ENCODE peak calls at places on chromosome 12, in seven cellular contexts. One of them, this sample, is unnamed.

GRCh38 chr12:123076604-123077297 is 74.1 kb downstream of the PITPNM2 start:
- DNase-seq in CD8-positive, alpha-beta memory T cell: peak; percentile 19
- DNase-seq in brain microvascular endothelial cell: peak; percentile 6
- DNase-seq in testis: no peak
- DNase-seq in body of pancreas: no peak
- DNase-seq in left ventricle myocardium inferior: no peak
- DNase-seq in CD8-positive, alpha-beta T cell: peak; percentile 57
- DNase-seq in this sample: peak; percentile 25

GRCh38 chr12:62793256-62794217 is 141.4 kb downstream of the PPM1H start:
- DNase-seq in CD8-positive, alpha-beta T cell: peak; percentile 85
- DNase-seq in testis: peak; percentile 94
- DNase-seq in body of pancreas: peak; percentile 83
- DNase-seq in left ventricle myocardium inferior: peak; percentile 86
- DNase-seq in CD8-positive, alpha-beta memory T cell: peak; percentile 58
- DNase-seq in brain microvascular endothelial cell: peak; percentile 90
- DNase-seq in this sample: peak; percentile 57

GRCh38 chr12:57735952-57736742 is 2.4 kb downstream of the AGAP2 start:
- DNase-seq in CD8-positive, alpha-beta memory T cell: no peak
- DNase-seq in brain microvascular endothelial cell: no peak
- DNase-seq in left ventricle myocardium inferior: peak; percentile 58
- DNase-seq in testis: no peak
- DNase-seq in body of pancreas: no peak
- DNase-seq in CD8-positive, alpha-beta T cell: no peak
- DNase-seq in this sample: no peak

GRCh38 chr12:52391618-52392002 is 6.2 kb upstream of the KRT84 start:
- DNase-seq in CD8-positive, alpha-beta T cell: no peak
- DNase-seq in CD8-positive, alpha-beta memory T cell: no peak
- DNase-seq in brain microvascular endothelial cell: no peak
- DNase-seq in body of pancreas: peak; percentile 63
- DNase-seq in testis: peak; percentile 57
- DNase-seq in left ventricle myocardium inferior: peak; percentile 78
- DNase-seq in this sample: no peak

GRCh38 chr12:46208370-46208769 is 60.5 kb downstream of the SLC38A1 start:
- DNase-seq in CD8-positive, alpha-beta memory T cell: no peak
- DNase-seq in body of pancreas: no peak
- DNase-seq in left ventricle myocardium inferior: no peak
- DNase-seq in testis: no peak
- DNase-seq in CD8-positive, alpha-beta T cell: no peak
- DNase-seq in brain microvascular endothelial cell: no peak
- DNase-seq in this sample: no peak

GRCh38 chr12:97140355-97140754 is 233.3 kb downstream of the NEDD1 start:
- DNase-seq in CD8-positive, alpha-beta T cell: no peak
- DNase-seq in brain microvascular endothelial cell: no peak
- DNase-seq in CD8-positive, alpha-beta memory T cell: no peak
- DNase-seq in left ventricle myocardium inferior: no peak
- DNase-seq in testis: no peak
- DNase-seq in body of pancreas: no peak
- DNase-seq in this sample: no peak

GRCh38 chr12:51437471-51437870 is 12.8 kb downstream of the SLC4A8 start:
- DNase-seq in left ventricle myocardium inferior: no peak
- DNase-seq in CD8-positive, alpha-beta T cell: no peak
- DNase-seq in CD8-positive, alpha-beta memory T cell: no peak
- DNase-seq in testis: no peak
- DNase-seq in body of pancreas: no peak
- DNase-seq in brain microvascular endothelial cell: no peak
- DNase-seq in this sample: no peak

GRCh38 chr12:112362309-112362708 is 19.9 kb downstream of the HECTD4 start:
- DNase-seq in brain microvascular endothelial cell: no peak
- DNase-seq in body of pancreas: no peak
- DNase-seq in CD8-positive, alpha-beta memory T cell: no peak
- DNase-seq in testis: no peak
- DNase-seq in CD8-positive, alpha-beta T cell: no peak
- DNase-seq in left ventricle myocardium inferior: no peak
- DNase-seq in this sample: no peak

GRCh38 chr12:46217686-46218508 is 50.9 kb downstream of the SLC38A1 start:
- DNase-seq in CD8-positive, alpha-beta T cell: peak; percentile 67
- DNase-seq in brain microvascular endothelial cell: no peak
- DNase-seq in body of pancreas: no peak
- DNase-seq in CD8-positive, alpha-beta memory T cell: peak; percentile 33
- DNase-seq in testis: peak; percentile 37
- DNase-seq in left ventricle myocardium inferior: no peak
- DNase-seq in this sample: peak; percentile 83

GRCh38 chr12:125329239-125330238 is 264.3 kb downstream of the AACS start:
- DNase-seq in CD8-positive, alpha-beta T cell: no peak
- DNase-seq in body of pancreas: no peak
- DNase-seq in testis: no peak
- DNase-seq in brain microvascular endothelial cell: no peak
- DNase-seq in left ventricle myocardium inferior: no peak
- DNase-seq in CD8-positive, alpha-beta memory T cell: no peak
- DNase-seq in this sample: no peak

GRCh38 chr12:55659486-55660385 is 23.0 kb downstream of the OR10P1 start:
- DNase-seq in body of pancreas: no peak
- DNase-seq in CD8-positive, alpha-beta memory T cell: no peak
- DNase-seq in CD8-positive, alpha-beta T cell: no peak
- DNase-seq in brain microvascular endothelial cell: peak; percentile 66
- DNase-seq in left ventricle myocardium inferior: peak; percentile 48
- DNase-seq in testis: peak; percentile 87
- DNase-seq in this sample: no peak

GRCh38 chr12:89349814-89350213 is 2.5 kb downstream of the DUSP6 start:
- DNase-seq in brain microvascular endothelial cell: peak; percentile 55
- DNase-seq in CD8-positive, alpha-beta T cell: no peak
- DNase-seq in CD8-positive, alpha-beta memory T cell: no peak
- DNase-seq in testis: peak; percentile 26
- DNase-seq in left ventricle myocardium inferior: no peak
- DNase-seq in body of pancreas: peak; percentile 40
- DNase-seq in this sample: no peak

GRCh38 chr12:83664650-83665049 is 977.9 kb downstream of the TMTC2 start:
- DNase-seq in CD8-positive, alpha-beta T cell: no peak
- DNase-seq in left ventricle myocardium inferior: no peak
- DNase-seq in testis: no peak
- DNase-seq in brain microvascular endothelial cell: no peak
- DNase-seq in CD8-positive, alpha-beta memory T cell: no peak
- DNase-seq in body of pancreas: no peak
- DNase-seq in this sample: no peak

GRCh38 chr12:8080131-8080530 is 1.9 kb upstream of the NECAP1 start:
- DNase-seq in body of pancreas: no peak
- DNase-seq in left ventricle myocardium inferior: no peak
- DNase-seq in brain microvascular endothelial cell: no peak
- DNase-seq in CD8-positive, alpha-beta T cell: no peak
- DNase-seq in testis: no peak
- DNase-seq in CD8-positive, alpha-beta memory T cell: no peak
- DNase-seq in this sample: no peak

GRCh38 chr12:119901670-119902069 is 24.6 kb upstream of the CIT start:
- DNase-seq in CD8-positive, alpha-beta memory T cell: no peak
- DNase-seq in CD8-positive, alpha-beta T cell: no peak
- DNase-seq in left ventricle myocardium inferior: no peak
- DNase-seq in body of pancreas: no peak
- DNase-seq in testis: no peak
- DNase-seq in brain microvascular endothelial cell: no peak
- DNase-seq in this sample: no peak

GRCh38 chr12:131171029-131171428 is 217.3 kb downstream of the ADGRD1 start:
- DNase-seq in brain microvascular endothelial cell: no peak
- DNase-seq in CD8-positive, alpha-beta memory T cell: no peak
- DNase-seq in CD8-positive, alpha-beta T cell: no peak
- DNase-seq in left ventricle myocardium inferior: no peak
- DNase-seq in testis: no peak
- DNase-seq in body of pancreas: no peak
- DNase-seq in this sample: no peak

GRCh38 chr12:122837306-122838265 is 2.3 kb downstream of the HIP1R start:
- DNase-seq in body of pancreas: peak; percentile 69
- DNase-seq in CD8-positive, alpha-beta T cell: no peak
- DNase-seq in CD8-positive, alpha-beta memory T cell: no peak
- DNase-seq in brain microvascular endothelial cell: no peak
- DNase-seq in testis: no peak
- DNase-seq in left ventricle myocardium inferior: no peak
- DNase-seq in this sample: no peak

GRCh38 chr12:70606001-70606400 is 31.2 kb downstream of the PTPRB start:
- DNase-seq in CD8-positive, alpha-beta T cell: no peak
- DNase-seq in CD8-positive, alpha-beta memory T cell: no peak
- DNase-seq in body of pancreas: no peak
- DNase-seq in testis: no peak
- DNase-seq in brain microvascular endothelial cell: no peak
- DNase-seq in left ventricle myocardium inferior: no peak
- DNase-seq in this sample: no peak

GRCh38 chr12:43795716-43796282 is 10.3 kb downstream of the TWF1 start:
- DNase-seq in CD8-positive, alpha-beta memory T cell: no peak
- DNase-seq in body of pancreas: no peak
- DNase-seq in CD8-positive, alpha-beta T cell: no peak
- DNase-seq in left ventricle myocardium inferior: no peak
- DNase-seq in brain microvascular endothelial cell: no peak
- DNase-seq in testis: no peak
- DNase-seq in this sample: no peak

GRCh38 chr12:31322651-31323248 is 3.2 kb downstream of the SINHCAF start:
- DNase-seq in CD8-positive, alpha-beta memory T cell: no peak
- DNase-seq in body of pancreas: no peak
- DNase-seq in left ventricle myocardium inferior: no peak
- DNase-seq in CD8-positive, alpha-beta T cell: no peak
- DNase-seq in brain microvascular endothelial cell: peak; percentile 47
- DNase-seq in testis: peak; percentile 70
- DNase-seq in this sample: no peak

GRCh38 chr12:1131811-1132224 is 140.8 kb downstream of the ERC1 start:
- DNase-seq in left ventricle myocardium inferior: no peak
- DNase-seq in body of pancreas: peak; percentile 60
- DNase-seq in testis: no peak
- DNase-seq in brain microvascular endothelial cell: no peak
- DNase-seq in CD8-positive, alpha-beta T cell: no peak
- DNase-seq in CD8-positive, alpha-beta memory T cell: no peak
- DNase-seq in this sample: no peak

GRCh38 chr12:52212701-52213540 is 20.1 kb upstream of the KRT7 start:
- DNase-seq in left ventricle myocardium inferior: no peak
- DNase-seq in CD8-positive, alpha-beta T cell: no peak
- DNase-seq in CD8-positive, alpha-beta memory T cell: no peak
- DNase-seq in body of pancreas: peak; percentile 8
- DNase-seq in brain microvascular endothelial cell: no peak
- DNase-seq in testis: no peak
- DNase-seq in this sample: no peak

GRCh38 chr12:99804715-99805114 is 157.2 kb downstream of the GARIN6 start:
- DNase-seq in CD8-positive, alpha-beta memory T cell: no peak
- DNase-seq in body of pancreas: no peak
- DNase-seq in brain microvascular endothelial cell: no peak
- DNase-seq in testis: no peak
- DNase-seq in CD8-positive, alpha-beta T cell: no peak
- DNase-seq in left ventricle myocardium inferior: no peak
- DNase-seq in this sample: no peak

GRCh38 chr12:111584959-111585358 is 14.2 kb downstream of the ATXN2 start:
- DNase-seq in CD8-positive, alpha-beta T cell: no peak
- DNase-seq in CD8-positive, alpha-beta memory T cell: no peak
- DNase-seq in left ventricle myocardium inferior: no peak
- DNase-seq in testis: no peak
- DNase-seq in body of pancreas: no peak
- DNase-seq in brain microvascular endothelial cell: no peak
- DNase-seq in this sample: no peak

DNA sequence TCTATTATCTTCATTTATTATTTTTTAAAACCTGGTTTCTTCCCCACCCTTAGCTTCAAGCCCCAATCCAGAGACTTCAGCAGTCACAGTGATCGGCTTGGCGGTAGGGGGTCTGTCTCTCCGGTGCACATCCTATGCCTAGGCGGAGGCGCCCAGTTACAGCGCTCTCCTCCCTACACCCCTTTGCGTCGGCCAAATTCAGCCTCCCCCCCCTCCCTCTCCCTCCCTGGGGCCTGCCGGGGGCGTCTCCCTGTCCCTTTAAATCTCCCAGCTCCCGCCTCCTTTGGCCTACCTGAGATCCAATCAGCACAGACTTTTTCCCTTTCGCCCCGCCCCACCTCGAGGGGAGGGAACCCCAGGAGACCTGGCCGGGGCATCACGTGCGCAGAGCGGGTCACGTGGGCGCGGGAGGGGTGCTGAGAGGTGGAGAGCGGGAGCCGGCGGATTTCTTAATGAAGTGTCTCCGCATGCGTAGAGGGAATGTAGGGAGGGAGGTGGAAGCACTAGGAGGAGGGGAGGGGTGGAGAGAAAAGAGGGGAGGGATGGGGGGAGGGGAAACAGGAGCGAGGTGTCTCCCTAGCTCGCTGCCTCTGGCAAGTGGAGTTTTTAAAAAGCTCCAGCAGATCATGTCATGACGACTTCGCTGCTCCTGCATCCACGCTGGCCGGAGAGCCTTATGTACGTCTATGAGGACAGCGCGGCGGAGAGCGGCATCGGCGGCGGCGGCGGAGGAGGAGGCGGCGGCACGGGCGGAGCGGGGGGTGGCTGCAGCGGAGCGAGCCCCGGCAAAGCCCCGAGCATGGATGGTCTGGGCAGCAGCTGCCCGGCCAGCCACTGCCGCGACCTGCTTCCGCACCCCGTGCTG is at the start of gene HOXC13:
- DNase-seq in CD8-positive, alpha-beta memory T cell: no peak
- DNase-seq in left ventricle myocardium inferior: no peak
- DNase-seq in body of pancreas: peak; percentile 71
- DNase-seq in CD8-positive, alpha-beta T cell: no peak
- DNase-seq in brain microvascular endothelial cell: peak; percentile 2
- DNase-seq in testis: peak; percentile 92
- DNase-seq in this sample: no peak
- H3K4me3 ChIP-seq in CD8-positive, alpha-beta memory T cell: no peak within 1 kb of the TSS
- H3K4me3 ChIP-seq in left ventricle myocardium inferior: peak within 1 kb of the TSS; percentile 19
- H3K4me3 ChIP-seq in body of pancreas: no peak within 1 kb of the TSS
- H3K4me3 ChIP-seq in CD8-positive, alpha-beta T cell: no peak within 1 kb of the TSS
- H3K4me3 ChIP-seq in brain microvascular endothelial cell: no peak within 1 kb of the TSS
- H3K4me3 ChIP-seq in testis: peak within 1 kb of the TSS; percentile 39
- H3K4me3 ChIP-seq in this sample: no peak within 1 kb of the TSS

DNA sequence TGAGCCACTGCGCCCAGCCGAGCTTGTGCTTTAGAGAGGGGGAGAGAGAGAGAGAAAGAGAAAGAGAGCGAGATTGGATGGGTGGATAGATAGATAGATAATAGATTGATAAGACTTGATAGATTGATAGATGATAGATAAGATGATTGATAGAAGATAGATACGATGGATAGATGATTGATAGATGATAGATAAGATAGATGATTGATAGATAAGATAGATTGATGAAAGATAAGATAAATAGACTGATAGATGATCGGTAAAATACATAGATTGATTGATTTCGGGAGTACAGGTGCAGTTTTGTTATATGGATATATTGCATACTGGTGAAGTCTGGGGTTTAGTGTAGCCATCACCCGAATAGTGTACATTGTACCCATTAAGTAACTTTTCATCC is 65.9 kb downstream of the SPRING1 start:
- DNase-seq in testis: no peak
- DNase-seq in CD8-positive, alpha-beta T cell: no peak
- DNase-seq in CD8-positive, alpha-beta memory T cell: no peak
- DNase-seq in brain microvascular endothelial cell: no peak
- DNase-seq in body of pancreas: no peak
- DNase-seq in left ventricle myocardium inferior: no peak
- DNase-seq in this sample: no peak
- H3K36me3 ChIP-seq in testis: no peaks in the 10 kb centered on the region
- H3K36me3 ChIP-seq in CD8-positive, alpha-beta T cell: no peaks in the 10 kb centered on the region
- H3K36me3 ChIP-seq in CD8-positive, alpha-beta memory T cell: no peaks in the 10 kb centered on the region
- H3K36me3 ChIP-seq in brain microvascular endothelial cell: no peaks in the 10 kb centered on the region
- H3K36me3 ChIP-seq in body of pancreas: no peaks in the 10 kb centered on the region
- H3K36me3 ChIP-seq in left ventricle myocardium inferior: no peaks in the 10 kb centered on the region
- H3K36me3 ChIP-seq in this sample: no peaks in the 10 kb centered on the region

GRCh38 chr12:54411398-54412241 is 7.4 kb downstream of the ITGA5 start:
- DNase-seq in CD8-positive, alpha-beta T cell: peak; percentile 68
- DNase-seq in left ventricle myocardium inferior: peak; percentile 68
- DNase-seq in brain microvascular endothelial cell: peak; percentile 89
- DNase-seq in body of pancreas: no peak
- DNase-seq in testis: no peak
- DNase-seq in CD8-positive, alpha-beta memory T cell: peak; percentile 39
- DNase-seq in this sample: peak; percentile 43
- H3K27ac ChIP-seq in CD8-positive, alpha-beta T cell: peak overlapping the region; percentile 92
- H3K27ac ChIP-seq in left ventricle myocardium inferior: peak overlapping the region; percentile 89
- H3K27ac ChIP-seq in brain microvascular endothelial cell: peak overlapping the region; percentile 84
- H3K27ac ChIP-seq in body of pancreas: no peak overlapping the region
- H3K27ac ChIP-seq in testis: no peak overlapping the region
- H3K27ac ChIP-seq in CD8-positive, alpha-beta memory T cell: peak overlapping the region; percentile 81
- H3K27ac ChIP-seq in this sample: peak overlapping the region; percentile 92

GRCh38 chr12:32989705-32990104 is 93.1 kb upstream of the PKP2 start:
- DNase-seq in left ventricle myocardium inferior: no peak
- DNase-seq in body of pancreas: no peak
- DNase-seq in brain microvascular endothelial cell: no peak
- DNase-seq in CD8-positive, alpha-beta T cell: no peak
- DNase-seq in testis: no peak
- DNase-seq in CD8-positive, alpha-beta memory T cell: no peak
- DNase-seq in this sample: no peak
- H3K4me3 ChIP-seq in left ventricle myocardium inferior: no peak overlapping the region
- H3K4me3 ChIP-seq in body of pancreas: no peak overlapping the region
- H3K4me3 ChIP-seq in brain microvascular endothelial cell: no peak overlapping the region
- H3K4me3 ChIP-seq in CD8-positive, alpha-beta T cell: no peak overlapping the region
- H3K4me3 ChIP-seq in testis: no peak overlapping the region
- H3K4me3 ChIP-seq in CD8-positive, alpha-beta memory T cell: no peak overlapping the region
- H3K4me3 ChIP-seq in this sample: no peak overlapping the region

This sample was measured in CD4-positive, alpha-beta memory T cell.